ENCODE peak calls at places on chromosomes 2 and 18, in nine cellular contexts. One of them, this sample, is unnamed.

GRCh38 chr2:223760838-223761502 is 76.4 kb downstream of the AP1S3 start:
- DNase-seq in adrenal gland: peak; percentile 57
- DNase-seq in body of pancreas: peak; percentile 56
- DNase-seq in uterus: no peak
- DNase-seq in suprapubic skin: no peak
- DNase-seq in breast epithelium: peak; percentile 70
- DNase-seq in heart left ventricle: no peak
- DNase-seq in stomach: peak; percentile 68
- DNase-seq in endothelial cell of umbilical vein: peak; percentile 84
- DNase-seq in this sample: no peak

GRCh38 chr2:46225150-46225480 is 72.1 kb upstream of the EPAS1 start:
- DNase-seq in adrenal gland: no peak
- DNase-seq in body of pancreas: no peak
- DNase-seq in uterus: no peak
- DNase-seq in suprapubic skin: no peak
- DNase-seq in breast epithelium: no peak
- DNase-seq in heart left ventricle: no peak
- DNase-seq in stomach: no peak
- DNase-seq in endothelial cell of umbilical vein: no peak
- DNase-seq in this sample: no peak

GRCh38 chr2:54559593-54560145 is 103.5 kb downstream of the SPTBN1 start:
- DNase-seq in adrenal gland: peak; percentile 71
- DNase-seq in body of pancreas: peak; percentile 37
- DNase-seq in uterus: peak; percentile 61
- DNase-seq in suprapubic skin: no peak
- DNase-seq in breast epithelium: peak; percentile 49
- DNase-seq in heart left ventricle: no peak
- DNase-seq in stomach: no peak
- DNase-seq in endothelial cell of umbilical vein: peak; percentile 91
- DNase-seq in this sample: no peak

GRCh38 chr2:219228745-219229374 is 576 bp downstream of the ATG9A start:
- DNase-seq in adrenal gland: no peak
- DNase-seq in body of pancreas: no peak
- DNase-seq in uterus: no peak
- DNase-seq in suprapubic skin: no peak
- DNase-seq in breast epithelium: no peak
- DNase-seq in heart left ventricle: no peak
- DNase-seq in stomach: no peak
- DNase-seq in endothelial cell of umbilical vein: no peak
- DNase-seq in this sample: no peak

GRCh38 chr2:54665436-54665856 is 58.0 kb upstream of the EML6 start:
- DNase-seq in adrenal gland: peak; percentile 80
- DNase-seq in body of pancreas: peak; percentile 52
- DNase-seq in uterus: peak; percentile 51
- DNase-seq in suprapubic skin: no peak
- DNase-seq in breast epithelium: no peak
- DNase-seq in heart left ventricle: no peak
- DNase-seq in stomach: peak; percentile 54
- DNase-seq in endothelial cell of umbilical vein: peak; percentile 76
- DNase-seq in this sample: no peak

GRCh38 chr18:23884712-23885375 is 129.7 kb upstream of the TTC39C start:
- DNase-seq in adrenal gland: no peak
- DNase-seq in body of pancreas: peak; percentile 51
- DNase-seq in uterus: peak; percentile 63
- DNase-seq in suprapubic skin: no peak
- DNase-seq in breast epithelium: peak; percentile 67
- DNase-seq in heart left ventricle: no peak
- DNase-seq in stomach: peak; percentile 72
- DNase-seq in endothelial cell of umbilical vein: no peak
- DNase-seq in this sample: peak; percentile 31

GRCh38 chr2:229490167-229490566 is 219.1 kb upstream of the PID1 start:
- DNase-seq in adrenal gland: no peak
- DNase-seq in body of pancreas: no peak
- DNase-seq in uterus: no peak
- DNase-seq in suprapubic skin: no peak
- DNase-seq in breast epithelium: no peak
- DNase-seq in heart left ventricle: no peak
- DNase-seq in stomach: no peak
- DNase-seq in endothelial cell of umbilical vein: no peak
- DNase-seq in this sample: no peak

GRCh38 chr18:59799383-59800015 is 100.3 kb upstream of the PMAIP1 start:
- DNase-seq in adrenal gland: no peak
- DNase-seq in body of pancreas: no peak
- DNase-seq in uterus: no peak
- DNase-seq in suprapubic skin: no peak
- DNase-seq in breast epithelium: no peak
- DNase-seq in heart left ventricle: no peak
- DNase-seq in stomach: no peak
- DNase-seq in endothelial cell of umbilical vein: no peak
- DNase-seq in this sample: no peak

GRCh38 chr2:74021407-74021755 is 36.7 kb downstream of the TET3 start:
- DNase-seq in adrenal gland: no peak
- DNase-seq in body of pancreas: no peak
- DNase-seq in uterus: no peak
- DNase-seq in suprapubic skin: no peak
- DNase-seq in breast epithelium: no peak
- DNase-seq in heart left ventricle: no peak
- DNase-seq in stomach: no peak
- DNase-seq in endothelial cell of umbilical vein: no peak
- DNase-seq in this sample: no peak

GRCh38 chr2:223101340-223102039 is 49.5 kb downstream of the KCNE4 start:
- DNase-seq in adrenal gland: no peak
- DNase-seq in body of pancreas: peak; percentile 57
- DNase-seq in uterus: no peak
- DNase-seq in suprapubic skin: no peak
- DNase-seq in breast epithelium: no peak
- DNase-seq in heart left ventricle: no peak
- DNase-seq in stomach: peak; percentile 41
- DNase-seq in endothelial cell of umbilical vein: peak; percentile 51
- DNase-seq in this sample: no peak

GRCh38 chr18:52254367-52254766 is 85.6 kb upstream of the DCC start:
- DNase-seq in adrenal gland: no peak
- DNase-seq in body of pancreas: no peak
- DNase-seq in uterus: no peak
- DNase-seq in suprapubic skin: no peak
- DNase-seq in breast epithelium: no peak
- DNase-seq in heart left ventricle: no peak
- DNase-seq in stomach: no peak
- DNase-seq in endothelial cell of umbilical vein: no peak
- DNase-seq in this sample: no peak

GRCh38 chr2:212926948-212927347 is 224.5 kb downstream of the IKZF2 start:
- DNase-seq in adrenal gland: no peak
- DNase-seq in body of pancreas: no peak
- DNase-seq in uterus: no peak
- DNase-seq in suprapubic skin: no peak
- DNase-seq in breast epithelium: no peak
- DNase-seq in heart left ventricle: peak; percentile 39
- DNase-seq in stomach: no peak
- DNase-seq in endothelial cell of umbilical vein: no peak
- DNase-seq in this sample: no peak

GRCh38 chr18:45282101-45282812 is 333.0 kb upstream of the SLC14A2 start:
- DNase-seq in adrenal gland: no peak
- DNase-seq in body of pancreas: no peak
- DNase-seq in uterus: no peak
- DNase-seq in suprapubic skin: no peak
- DNase-seq in breast epithelium: no peak
- DNase-seq in heart left ventricle: no peak
- DNase-seq in stomach: no peak
- DNase-seq in endothelial cell of umbilical vein: no peak
- DNase-seq in this sample: no peak

GRCh38 chr2:137837830-137838229 is 126.4 kb upstream of the HNMT start:
- DNase-seq in adrenal gland: no peak
- DNase-seq in body of pancreas: no peak
- DNase-seq in uterus: no peak
- DNase-seq in suprapubic skin: no peak
- DNase-seq in breast epithelium: no peak
- DNase-seq in heart left ventricle: no peak
- DNase-seq in stomach: no peak
- DNase-seq in endothelial cell of umbilical vein: no peak
- DNase-seq in this sample: no peak

GRCh38 chr2:106961328-106961727 is 75.4 kb upstream of the ST6GAL2 start:
- DNase-seq in adrenal gland: no peak
- DNase-seq in body of pancreas: no peak
- DNase-seq in uterus: no peak
- DNase-seq in suprapubic skin: no peak
- DNase-seq in breast epithelium: no peak
- DNase-seq in heart left ventricle: no peak
- DNase-seq in stomach: no peak
- DNase-seq in endothelial cell of umbilical vein: no peak
- DNase-seq in this sample: no peak

GRCh38 chr18:63848159-63848558 is 39.3 kb upstream of the SERPINB2 start:
- DNase-seq in adrenal gland: no peak
- DNase-seq in body of pancreas: no peak
- DNase-seq in uterus: no peak
- DNase-seq in suprapubic skin: no peak
- DNase-seq in breast epithelium: no peak
- DNase-seq in heart left ventricle: no peak
- DNase-seq in stomach: no peak
- DNase-seq in endothelial cell of umbilical vein: peak; percentile 62
- DNase-seq in this sample: no peak

GRCh38 chr2:48527211-48527880 is 2.6 kb upstream of the STON1 start:
- DNase-seq in adrenal gland: no peak
- DNase-seq in body of pancreas: no peak
- DNase-seq in uterus: no peak
- DNase-seq in suprapubic skin: no peak
- DNase-seq in breast epithelium: no peak
- DNase-seq in heart left ventricle: no peak
- DNase-seq in stomach: no peak
- DNase-seq in endothelial cell of umbilical vein: no peak
- DNase-seq in this sample: no peak
- H3K4me1 ChIP-seq in adrenal gland: peaks cover 11% of the 10 kb centered on the region
- H3K4me1 ChIP-seq in body of pancreas: peaks cover 12% of the 10 kb centered on the region
- H3K4me1 ChIP-seq in uterus: peaks cover 13% of the 10 kb centered on the region
- H3K4me1 ChIP-seq in suprapubic skin: peaks cover 21% of the 10 kb centered on the region
- H3K4me1 ChIP-seq in breast epithelium: no peaks in the 10 kb centered on the region
- H3K4me1 ChIP-seq in heart left ventricle: peaks cover 39% of the 10 kb centered on the region
- H3K4me1 ChIP-seq in stomach: peaks cover 51% of the 10 kb centered on the region
- H3K4me1 ChIP-seq in endothelial cell of umbilical vein: peaks cover 21% of the 10 kb centered on the region
- H3K4me1 ChIP-seq in this sample: peaks cover 10% of the 10 kb centered on the region

DNA sequence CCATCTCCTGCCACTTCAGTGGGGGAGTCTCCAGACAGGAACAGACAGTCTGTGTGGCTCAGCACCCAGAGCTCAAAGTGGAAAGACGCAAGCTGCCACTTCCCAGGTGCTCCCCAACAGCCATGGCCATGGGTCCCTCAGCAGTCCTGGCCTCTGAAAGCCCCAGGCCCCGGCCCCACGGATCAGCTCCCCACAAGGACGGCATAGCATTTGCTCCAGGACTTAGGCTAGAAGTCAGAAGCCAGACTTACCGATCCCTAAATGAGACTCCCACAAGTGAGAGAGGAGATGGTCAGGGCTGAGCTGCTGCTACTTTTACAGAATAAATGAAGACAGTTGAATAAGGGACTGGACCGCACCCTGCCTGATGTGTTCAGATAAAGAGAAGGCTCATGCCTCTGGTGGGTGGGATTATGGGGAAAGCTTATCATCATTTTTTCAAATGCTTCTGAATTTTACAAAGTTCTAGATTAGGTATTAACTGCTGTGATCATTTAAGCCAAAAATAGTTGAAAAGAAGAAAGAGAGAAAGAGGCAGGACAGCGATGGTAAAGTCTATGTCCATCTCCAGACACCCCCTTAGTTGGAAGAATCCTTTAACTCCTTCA is 50.5 kb downstream of the ADD2 start:
- DNase-seq in adrenal gland: no peak
- DNase-seq in body of pancreas: no peak
- DNase-seq in uterus: no peak
- DNase-seq in suprapubic skin: no peak
- DNase-seq in breast epithelium: no peak
- DNase-seq in heart left ventricle: no peak
- DNase-seq in stomach: no peak
- DNase-seq in endothelial cell of umbilical vein: no peak
- DNase-seq in this sample: no peak
- TF ChIP-seq POLR2A in adrenal gland: no peak
- TF ChIP-seq POLR2A in body of pancreas: no peak
- TF ChIP-seq POLR2A in uterus: no peak
- TF ChIP-seq POLR2A in suprapubic skin: no peak
- TF ChIP-seq POLR2A in breast epithelium: no peak
- TF ChIP-seq POLR2A in heart left ventricle: no peak
- TF ChIP-seq POLR2A in stomach: no peak
- TF ChIP-seq POLR2A in endothelial cell of umbilical vein: no peak
- TF ChIP-seq POLR2A in this sample: no peak

GRCh38 chr2:175806570-175806969 is 195.5 kb downstream of the LNPK start:
- DNase-seq in adrenal gland: no peak
- DNase-seq in body of pancreas: no peak
- DNase-seq in uterus: no peak
- DNase-seq in suprapubic skin: no peak
- DNase-seq in breast epithelium: no peak
- DNase-seq in heart left ventricle: no peak
- DNase-seq in stomach: no peak
- DNase-seq in endothelial cell of umbilical vein: no peak
- DNase-seq in this sample: no peak
- H3K27me3 ChIP-seq in adrenal gland: no peaks in the 10 kb centered on the region
- H3K27me3 ChIP-seq in body of pancreas: no peaks in the 10 kb centered on the region
- H3K27me3 ChIP-seq in uterus: no peaks in the 10 kb centered on the region
- H3K27me3 ChIP-seq in suprapubic skin: no peaks in the 10 kb centered on the region
- H3K27me3 ChIP-seq in breast epithelium: no peaks in the 10 kb centered on the region
- H3K27me3 ChIP-seq in heart left ventricle: no peaks in the 10 kb centered on the region
- H3K27me3 ChIP-seq in stomach: no peaks in the 10 kb centered on the region
- H3K27me3 ChIP-seq in endothelial cell of umbilical vein: no peaks in the 10 kb centered on the region
- H3K27me3 ChIP-seq in this sample: no peaks in the 10 kb centered on the region

GRCh38 chr2:37657471-37657870 is 14.0 kb downstream of the CDC42EP3 start:
- DNase-seq in adrenal gland: no peak
- DNase-seq in body of pancreas: no peak
- DNase-seq in uterus: no peak
- DNase-seq in suprapubic skin: no peak
- DNase-seq in breast epithelium: no peak
- DNase-seq in heart left ventricle: no peak
- DNase-seq in stomach: no peak
- DNase-seq in endothelial cell of umbilical vein: no peak
- DNase-seq in this sample: no peak
- H3K4me1 ChIP-seq in adrenal gland: peaks cover 59% of the 10 kb centered on the region
- H3K4me1 ChIP-seq in body of pancreas: peaks cover 36% of the 10 kb centered on the region
- H3K4me1 ChIP-seq in uterus: peaks cover 16% of the 10 kb centered on the region
- H3K4me1 ChIP-seq in suprapubic skin: peaks cover 32% of the 10 kb centered on the region
- H3K4me1 ChIP-seq in breast epithelium: peaks cover 6% of the 10 kb centered on the region
- H3K4me1 ChIP-seq in heart left ventricle: peaks cover 97% of the 10 kb centered on the region
- H3K4me1 ChIP-seq in stomach: peaks cover 81% of the 10 kb centered on the region
- H3K4me1 ChIP-seq in endothelial cell of umbilical vein: peaks cover 79% of the 10 kb centered on the region
- H3K4me1 ChIP-seq in this sample: peaks cover 11% of the 10 kb centered on the region

GRCh38 chr2:33599175-33599942 is at the start of gene FAM98A:
- DNase-seq in adrenal gland: peak; percentile 100
- DNase-seq in body of pancreas: peak; percentile 100
- DNase-seq in uterus: peak; percentile 99
- DNase-seq in suprapubic skin: peak; percentile 99
- DNase-seq in breast epithelium: peak; percentile 96
- DNase-seq in heart left ventricle: peak; percentile 100
- DNase-seq in stomach: peak; percentile 99
- DNase-seq in endothelial cell of umbilical vein: peak; percentile 100
- DNase-seq in this sample: peak; percentile 100
- TF ChIP-seq POLR2A in adrenal gland: peak; percentile 71
- TF ChIP-seq POLR2A in body of pancreas: no peak
- TF ChIP-seq POLR2A in uterus: peak; percentile 68
- TF ChIP-seq POLR2A in suprapubic skin: no peak
- TF ChIP-seq POLR2A in breast epithelium: no peak
- TF ChIP-seq POLR2A in heart left ventricle: no peak
- TF ChIP-seq POLR2A in stomach: no peak
- TF ChIP-seq POLR2A in endothelial cell of umbilical vein: peak; percentile 58
- TF ChIP-seq POLR2A in this sample: peak; percentile 4

GRCh38 chr18:31042391-31043181 is at the start of gene DSC3:
- DNase-seq in adrenal gland: no peak
- DNase-seq in body of pancreas: peak; percentile 13
- DNase-seq in uterus: no peak
- DNase-seq in suprapubic skin: peak; percentile 73
- DNase-seq in breast epithelium: peak; percentile 53
- DNase-seq in heart left ventricle: no peak
- DNase-seq in stomach: no peak
- DNase-seq in endothelial cell of umbilical vein: no peak
- DNase-seq in this sample: no peak
- H3K27me3 ChIP-seq in adrenal gland: peaks cover 56% of the 10 kb centered on the region
- H3K27me3 ChIP-seq in body of pancreas: peaks cover 5% of the 10 kb centered on the region
- H3K27me3 ChIP-seq in uterus: peaks cover 51% of the 10 kb centered on the region
- H3K27me3 ChIP-seq in suprapubic skin: peaks cover 33% of the 10 kb centered on the region
- H3K27me3 ChIP-seq in breast epithelium: no peaks in the 10 kb centered on the region
- H3K27me3 ChIP-seq in heart left ventricle: peaks cover 15% of the 10 kb centered on the region
- H3K27me3 ChIP-seq in stomach: peaks cover 50% of the 10 kb centered on the region
- H3K27me3 ChIP-seq in endothelial cell of umbilical vein: peaks cover 49% of the 10 kb centered on the region
- H3K27me3 ChIP-seq in this sample: peaks cover 2% of the 10 kb centered on the region

This sample was measured in ovary.